ENCODE peak calls at places on chromosome 11, in four cellular contexts. One of them, this sample, is unnamed.

GRCh38 chr11:69422645-69423044 is 58.8 kb upstream of the LINC01488 start:
- DNase-seq in HCT116: no peak
- DNase-seq in H1: no peak
- DNase-seq in HepG2: no peak
- DNase-seq in this sample: no peak

GRCh38 chr11:70490208-70490607 is 91.9 kb downstream of the CTTN start:
- DNase-seq in HCT116: no peak
- DNase-seq in H1: no peak
- DNase-seq in HepG2: no peak
- DNase-seq in this sample: no peak

GRCh38 chr11:84645988-84646689 is 981.0 kb downstream of the DLG2 start:
- DNase-seq in HCT116: no peak
- DNase-seq in H1: no peak
- DNase-seq in HepG2: no peak
- DNase-seq in this sample: no peak

GRCh38 chr11:128472128-128473110 is 114.9 kb downstream of the ETS1 start:
- DNase-seq in HCT116: no peak
- DNase-seq in H1: no peak
- DNase-seq in HepG2: peak; percentile 35
- DNase-seq in this sample: no peak

GRCh38 chr11:88886796-88887195 is 179.0 kb downstream of the GRM5 start:
- DNase-seq in HCT116: peak; percentile 55
- DNase-seq in H1: peak; percentile 63
- DNase-seq in HepG2: peak; percentile 40
- DNase-seq in this sample: peak; percentile 31

GRCh38 chr11:78419327-78419726 is 1.7 kb upstream of the GAB2 start:
- DNase-seq in HCT116: no peak
- DNase-seq in H1: no peak
- DNase-seq in HepG2: no peak
- DNase-seq in this sample: no peak

GRCh38 chr11:75240381-75241035 is at the start of gene TPBGL:
- DNase-seq in HCT116: no peak
- DNase-seq in H1: peak; percentile 76
- DNase-seq in HepG2: no peak
- DNase-seq in this sample: no peak

GRCh38 chr11:88478136-88478785 is 140.7 kb upstream of the CTSC start:
- DNase-seq in HCT116: no peak
- DNase-seq in H1: no peak
- DNase-seq in HepG2: no peak
- DNase-seq in this sample: no peak

GRCh38 chr11:13260963-13261599 is 16.5 kb upstream of the BMAL1 start:
- DNase-seq in HCT116: no peak
- DNase-seq in H1: no peak
- DNase-seq in HepG2: no peak
- DNase-seq in this sample: no peak

DNA sequence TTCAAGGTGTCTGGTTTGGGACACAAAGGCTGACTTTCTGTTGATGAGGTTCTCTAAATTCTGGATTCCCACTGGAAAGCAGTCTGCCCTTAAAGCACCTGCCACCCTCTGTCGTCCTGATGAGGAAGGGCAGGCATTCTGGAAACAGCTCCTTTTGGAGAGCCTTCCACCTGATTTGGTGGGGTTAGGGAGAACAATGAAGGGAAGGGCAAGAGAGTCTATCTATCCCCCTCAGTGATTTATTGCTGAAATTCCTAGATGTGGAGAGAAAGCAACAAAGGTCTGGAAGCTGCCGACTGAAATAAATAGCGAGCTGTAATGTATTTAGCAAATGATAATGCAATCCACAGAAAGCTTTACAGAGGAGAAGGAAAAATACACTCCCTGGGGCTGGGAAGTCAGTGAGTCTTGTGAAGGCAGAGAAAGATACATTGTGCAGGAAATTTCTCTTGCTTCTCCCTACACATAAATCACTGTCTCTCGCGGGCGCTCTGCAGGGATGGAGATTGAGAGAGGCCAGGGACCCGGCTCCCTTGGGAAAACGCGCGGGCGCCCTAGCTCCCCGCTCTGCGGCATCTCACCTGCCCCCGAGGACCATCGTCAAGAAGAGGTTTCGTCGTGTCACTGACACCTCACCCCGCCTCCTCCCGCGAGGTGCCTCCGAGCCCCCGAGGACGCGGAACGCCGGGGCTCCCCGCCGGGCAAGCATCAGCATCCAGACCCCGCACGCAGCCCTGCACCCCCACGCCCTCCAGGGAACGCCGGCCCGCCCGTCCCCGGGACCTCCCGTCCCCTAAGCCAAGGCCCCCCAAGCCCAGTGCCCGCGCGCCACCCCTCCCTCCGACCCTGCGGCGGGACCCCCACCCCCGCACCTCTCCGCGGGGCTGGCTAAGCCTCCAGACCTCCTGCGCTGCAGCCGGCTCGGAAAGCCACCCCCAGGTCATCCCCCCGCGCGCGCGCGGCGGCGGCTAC is 673 bp downstream of the CDON start:
- DNase-seq in HCT116: peak; percentile 23
- DNase-seq in H1: peak; percentile 74
- DNase-seq in HepG2: peak; percentile 66
- DNase-seq in this sample: peak; percentile 87
- TF ChIP-seq JUND in HCT116: no peak
- TF ChIP-seq JUND in H1: no peak
- TF ChIP-seq JUND in HepG2: no peak
- TF ChIP-seq JUND in this sample: no peak

GRCh38 chr11:37718431-37718999 is 1120.5 kb upstream of the RAG2 start:
- DNase-seq in HCT116: no peak
- DNase-seq in H1: no peak
- DNase-seq in HepG2: no peak
- DNase-seq in this sample: no peak
- TF ChIP-seq JUND in HCT116: no peak
- TF ChIP-seq JUND in H1: no peak
- TF ChIP-seq JUND in HepG2: no peak
- TF ChIP-seq JUND in this sample: no peak

DNA sequence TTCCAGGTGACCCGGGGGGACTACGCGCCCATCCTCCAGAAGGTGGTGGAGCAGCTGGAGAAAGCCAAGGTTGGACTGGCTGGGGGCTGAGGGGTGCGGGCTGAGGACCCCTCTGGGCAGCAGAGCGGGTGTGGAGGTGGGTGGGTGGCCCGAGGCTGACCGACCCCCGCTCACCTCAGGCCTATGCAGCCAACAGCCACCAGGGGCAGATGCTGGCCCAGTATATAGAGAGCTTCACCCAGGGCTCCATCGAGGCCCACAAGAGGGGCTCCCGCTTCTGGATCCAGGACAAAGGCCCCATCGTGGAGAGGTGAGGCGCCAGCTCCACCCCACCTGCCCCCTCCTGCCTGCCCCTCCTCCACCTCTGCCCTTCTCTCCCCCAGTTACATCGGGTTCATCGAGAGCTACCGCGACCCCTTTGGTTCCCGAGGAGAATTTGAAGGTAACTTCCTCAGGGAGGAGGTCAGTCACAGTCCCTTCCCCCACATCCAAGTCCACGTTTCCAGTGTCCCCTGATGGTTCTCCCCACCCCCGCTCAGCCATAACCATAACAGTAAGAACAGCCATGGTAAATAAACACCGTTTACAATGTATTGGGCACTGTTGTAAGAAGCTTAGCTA is 11.2 kb downstream of the DPP3 start:
- DNase-seq in HCT116: no peak
- DNase-seq in H1: peak; percentile 81
- DNase-seq in HepG2: no peak
- DNase-seq in this sample: no peak
- TF ChIP-seq JUND in HCT116: no peak
- TF ChIP-seq JUND in H1: no peak
- TF ChIP-seq JUND in HepG2: no peak
- TF ChIP-seq JUND in this sample: no peak

GRCh38 chr11:61091373-61092279 is 10.7 kb upstream of the CD5 start:
- DNase-seq in HCT116: no peak
- DNase-seq in H1: no peak
- DNase-seq in HepG2: no peak
- DNase-seq in this sample: no peak

GRCh38 chr11:61090092-61090491 is 12.2 kb upstream of the CD5 start:
- DNase-seq in HCT116: no peak
- DNase-seq in H1: no peak
- DNase-seq in HepG2: no peak
- DNase-seq in this sample: no peak

GRCh38 chr11:61090521-61090920 is 11.8 kb upstream of the CD5 start:
- DNase-seq in HCT116: no peak
- DNase-seq in H1: no peak
- DNase-seq in HepG2: no peak
- DNase-seq in this sample: no peak

GRCh38 chr11:61092280-61092766 is 10.0 kb upstream of the CD5 start:
- DNase-seq in HCT116: no peak
- DNase-seq in H1: no peak
- DNase-seq in HepG2: no peak
- DNase-seq in this sample: no peak

GRCh38 chr11:61090982-61091372 is 11.3 kb upstream of the CD5 start:
- DNase-seq in HCT116: no peak
- DNase-seq in H1: no peak
- DNase-seq in HepG2: no peak
- DNase-seq in this sample: no peak
- TF ChIP-seq JUND in HCT116: no peak
- TF ChIP-seq JUND in H1: no peak
- TF ChIP-seq JUND in HepG2: no peak
- TF ChIP-seq JUND in this sample: no peak

GRCh38 chr11:15412054-15412453 is 297.3 kb downstream of the INSC start:
- DNase-seq in HCT116: no peak
- DNase-seq in H1: no peak
- DNase-seq in HepG2: no peak
- DNase-seq in this sample: no peak

DNA sequence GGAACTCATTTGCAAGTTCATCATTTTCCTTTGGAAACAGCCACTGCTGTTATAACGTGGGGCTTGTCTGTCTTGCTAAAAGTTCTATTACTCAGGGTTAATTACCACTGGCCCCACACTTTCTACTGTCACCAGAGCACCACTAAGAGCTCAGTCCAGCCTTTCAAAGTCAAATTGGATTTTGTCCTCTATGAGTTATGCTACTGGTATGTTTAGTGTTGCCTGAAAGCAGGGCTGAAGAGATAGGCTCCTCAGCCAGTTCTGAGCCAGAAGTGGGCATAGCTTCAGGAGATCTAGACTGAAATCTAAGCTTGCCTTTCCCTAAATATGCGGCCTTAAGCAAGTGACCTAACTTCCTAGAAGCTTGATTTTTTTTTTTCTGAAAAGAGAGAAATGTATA is 292.2 kb downstream of the INSC start:
- DNase-seq in HCT116: no peak
- DNase-seq in H1: no peak
- DNase-seq in HepG2: no peak
- DNase-seq in this sample: no peak
- TF ChIP-seq JUND in HCT116: no peak
- TF ChIP-seq JUND in H1: no peak
- TF ChIP-seq JUND in HepG2: no peak
- TF ChIP-seq JUND in this sample: no peak

GRCh38 chr11:119739021-119739703 is 10.2 kb upstream of the NECTIN1 start:
- DNase-seq in HCT116: no peak
- DNase-seq in H1: no peak
- DNase-seq in HepG2: no peak
- DNase-seq in this sample: no peak

GRCh38 chr11:119742263-119742861 is 13.4 kb upstream of the NECTIN1 start:
- DNase-seq in HCT116: no peak
- DNase-seq in H1: peak; percentile 78
- DNase-seq in HepG2: no peak
- DNase-seq in this sample: no peak

GRCh38 chr11:119739975-119740374 is 11.0 kb upstream of the NECTIN1 start:
- DNase-seq in HCT116: no peak
- DNase-seq in H1: no peak
- DNase-seq in HepG2: no peak
- DNase-seq in this sample: no peak

GRCh38 chr11:119743041-119743440 is 14.0 kb upstream of the NECTIN1 start:
- DNase-seq in HCT116: no peak
- DNase-seq in H1: no peak
- DNase-seq in HepG2: no peak
- DNase-seq in this sample: no peak

DNA sequence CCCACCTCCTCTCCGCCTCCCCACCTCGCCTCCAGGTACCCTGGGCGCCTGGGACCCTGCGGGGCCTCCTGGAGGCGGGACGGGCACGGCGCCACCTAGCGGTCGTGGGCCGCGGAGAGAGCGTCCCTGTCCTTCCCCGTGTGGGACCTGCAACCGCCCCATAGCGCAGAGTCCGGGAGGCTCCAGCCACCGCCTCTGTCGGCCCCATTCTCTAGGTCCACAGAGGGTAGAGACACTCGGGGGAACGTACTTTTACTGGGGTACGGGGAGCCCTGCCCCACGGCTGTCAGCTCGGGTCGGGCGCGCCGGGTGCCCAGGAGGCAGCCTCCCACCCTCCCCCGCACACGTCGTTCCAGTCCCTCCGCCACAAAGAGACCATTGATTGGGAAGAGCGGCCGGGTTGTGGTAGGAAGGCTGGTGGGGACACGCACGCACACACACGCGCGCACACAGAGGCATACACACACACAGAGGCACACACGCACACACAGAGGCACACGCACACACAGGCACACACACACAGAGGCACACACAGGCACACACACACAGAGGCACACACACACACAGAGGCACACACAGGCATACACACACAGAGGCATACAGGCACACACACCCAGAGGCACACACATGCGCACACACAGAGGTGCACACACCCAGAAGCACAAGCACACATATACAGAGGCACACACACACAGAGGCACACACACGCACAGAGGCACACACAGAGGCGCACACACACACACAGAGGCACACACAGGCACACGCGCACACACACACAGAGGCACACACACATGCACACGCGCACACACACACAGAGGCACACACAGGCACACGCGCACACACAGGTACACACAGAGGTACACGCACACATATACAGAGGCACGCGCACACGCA is 12.6 kb upstream of the NECTIN1 start:
- DNase-seq in HCT116: no peak
- DNase-seq in H1: peak; percentile 95
- DNase-seq in HepG2: peak; percentile 21
- DNase-seq in this sample: no peak
- TF ChIP-seq JUND in HCT116: no peak
- TF ChIP-seq JUND in H1: no peak
- TF ChIP-seq JUND in HepG2: no peak
- TF ChIP-seq JUND in this sample: no peak

DNA sequence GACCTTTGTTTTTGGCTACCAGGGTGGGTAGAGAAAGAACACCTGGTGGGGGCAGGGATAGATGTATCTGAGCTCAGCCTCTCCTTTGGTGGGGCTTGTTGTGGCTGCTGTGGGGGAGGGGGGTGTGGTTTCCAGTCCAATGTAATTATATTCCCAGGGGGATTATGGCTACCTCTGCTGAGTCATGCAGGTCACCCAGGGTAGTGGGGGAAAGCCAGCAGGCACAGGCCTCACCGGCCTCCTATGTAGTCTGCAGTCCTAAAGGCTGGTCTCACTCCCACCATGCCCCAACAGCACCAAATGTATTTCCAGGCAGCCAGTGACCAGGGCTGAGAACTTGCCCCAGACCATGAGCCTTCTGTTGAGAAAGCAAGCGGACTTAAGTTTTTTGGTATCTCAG is 119.6 kb downstream of the DYNC2H1 start:
- DNase-seq in HCT116: no peak
- DNase-seq in H1: no peak
- DNase-seq in HepG2: no peak
- DNase-seq in this sample: no peak
- TF ChIP-seq JUND in HCT116: no peak
- TF ChIP-seq JUND in H1: no peak
- TF ChIP-seq JUND in HepG2: no peak
- TF ChIP-seq JUND in this sample: no peak